ENCODE peak calls at places on chromosomes 1 and 21, in six cellular contexts. One of them, this sample, is unnamed.

GRCh38 chr1:31977361-31978131 is 36.1 kb upstream of the KHDRBS1 start:
- DNase-seq in fibroblast of lung: no peak
- DNase-seq in body of pancreas: no peak
- DNase-seq in fibroblast of mammary gland: peak; percentile 92
- DNase-seq in HFF-Myc: peak; percentile 31
- DNase-seq in mesothelial cell of epicardium: no peak
- DNase-seq in this sample: no peak

GRCh38 chr1:54324750-54325704 is 81.2 kb downstream of the SSBP3 start:
- DNase-seq in fibroblast of lung: no peak
- DNase-seq in body of pancreas: no peak
- DNase-seq in fibroblast of mammary gland: peak; percentile 25
- DNase-seq in HFF-Myc: no peak
- DNase-seq in mesothelial cell of epicardium: no peak
- DNase-seq in this sample: no peak

GRCh38 chr1:230825061-230825803 is 43.1 kb downstream of the C1orf198 start:
- DNase-seq in fibroblast of lung: peak; percentile 67
- DNase-seq in body of pancreas: peak; percentile 68
- DNase-seq in fibroblast of mammary gland: peak; percentile 89
- DNase-seq in HFF-Myc: no peak
- DNase-seq in mesothelial cell of epicardium: no peak
- DNase-seq in this sample: peak; percentile 60

GRCh38 chr21:38807987-38808386 is 2.3 kb downstream of the ETS2 start:
- DNase-seq in fibroblast of lung: no peak
- DNase-seq in body of pancreas: no peak
- DNase-seq in fibroblast of mammary gland: no peak
- DNase-seq in HFF-Myc: no peak
- DNase-seq in mesothelial cell of epicardium: no peak
- DNase-seq in this sample: no peak

GRCh38 chr1:69401894-69402293 is 165.8 kb upstream of the LRRC7 start:
- DNase-seq in fibroblast of lung: peak; percentile 29
- DNase-seq in body of pancreas: no peak
- DNase-seq in fibroblast of mammary gland: no peak
- DNase-seq in HFF-Myc: no peak
- DNase-seq in mesothelial cell of epicardium: no peak
- DNase-seq in this sample: no peak

GRCh38 chr1:201617157-201617556 is 78.2 kb downstream of the NAV1 start:
- DNase-seq in fibroblast of lung: no peak
- DNase-seq in body of pancreas: no peak
- DNase-seq in fibroblast of mammary gland: no peak
- DNase-seq in HFF-Myc: no peak
- DNase-seq in mesothelial cell of epicardium: no peak
- DNase-seq in this sample: no peak

GRCh38 chr1:113429461-113430153 is 39.3 kb downstream of the MAGI3 start:
- DNase-seq in fibroblast of lung: peak; percentile 27
- DNase-seq in body of pancreas: peak; percentile 15
- DNase-seq in fibroblast of mammary gland: no peak
- DNase-seq in HFF-Myc: peak; percentile 10
- DNase-seq in mesothelial cell of epicardium: no peak
- DNase-seq in this sample: no peak

GRCh38 chr1:220691039-220691684 is 999 bp downstream of the C1orf115 start:
- DNase-seq in fibroblast of lung: no peak
- DNase-seq in body of pancreas: no peak
- DNase-seq in fibroblast of mammary gland: no peak
- DNase-seq in HFF-Myc: no peak
- DNase-seq in mesothelial cell of epicardium: no peak
- DNase-seq in this sample: peak; percentile 49

GRCh38 chr1:186374313-186375151 is 521 bp downstream of the TPR start:
- DNase-seq in fibroblast of lung: peak; percentile 35
- DNase-seq in body of pancreas: peak; percentile 35
- DNase-seq in fibroblast of mammary gland: peak; percentile 38
- DNase-seq in HFF-Myc: no peak
- DNase-seq in mesothelial cell of epicardium: no peak
- DNase-seq in this sample: no peak

GRCh38 chr1:117670996-117671780 is 65.3 kb downstream of the TENT5C start:
- DNase-seq in fibroblast of lung: no peak
- DNase-seq in body of pancreas: no peak
- DNase-seq in fibroblast of mammary gland: no peak
- DNase-seq in HFF-Myc: no peak
- DNase-seq in mesothelial cell of epicardium: no peak
- DNase-seq in this sample: peak; percentile 63

GRCh38 chr1:42943166-42943565 is 15.5 kb downstream of the SLC2A1 start:
- DNase-seq in fibroblast of lung: peak; percentile 80
- DNase-seq in body of pancreas: peak; percentile 96
- DNase-seq in fibroblast of mammary gland: no peak
- DNase-seq in HFF-Myc: no peak
- DNase-seq in mesothelial cell of epicardium: no peak
- DNase-seq in this sample: no peak

GRCh38 chr1:235513495-235514366 is 9.5 kb upstream of the B3GALNT2 start:
- DNase-seq in fibroblast of lung: peak; percentile 58
- DNase-seq in body of pancreas: peak; percentile 45
- DNase-seq in fibroblast of mammary gland: peak; percentile 78
- DNase-seq in HFF-Myc: peak; percentile 67
- DNase-seq in mesothelial cell of epicardium: no peak
- DNase-seq in this sample: no peak

DNA sequence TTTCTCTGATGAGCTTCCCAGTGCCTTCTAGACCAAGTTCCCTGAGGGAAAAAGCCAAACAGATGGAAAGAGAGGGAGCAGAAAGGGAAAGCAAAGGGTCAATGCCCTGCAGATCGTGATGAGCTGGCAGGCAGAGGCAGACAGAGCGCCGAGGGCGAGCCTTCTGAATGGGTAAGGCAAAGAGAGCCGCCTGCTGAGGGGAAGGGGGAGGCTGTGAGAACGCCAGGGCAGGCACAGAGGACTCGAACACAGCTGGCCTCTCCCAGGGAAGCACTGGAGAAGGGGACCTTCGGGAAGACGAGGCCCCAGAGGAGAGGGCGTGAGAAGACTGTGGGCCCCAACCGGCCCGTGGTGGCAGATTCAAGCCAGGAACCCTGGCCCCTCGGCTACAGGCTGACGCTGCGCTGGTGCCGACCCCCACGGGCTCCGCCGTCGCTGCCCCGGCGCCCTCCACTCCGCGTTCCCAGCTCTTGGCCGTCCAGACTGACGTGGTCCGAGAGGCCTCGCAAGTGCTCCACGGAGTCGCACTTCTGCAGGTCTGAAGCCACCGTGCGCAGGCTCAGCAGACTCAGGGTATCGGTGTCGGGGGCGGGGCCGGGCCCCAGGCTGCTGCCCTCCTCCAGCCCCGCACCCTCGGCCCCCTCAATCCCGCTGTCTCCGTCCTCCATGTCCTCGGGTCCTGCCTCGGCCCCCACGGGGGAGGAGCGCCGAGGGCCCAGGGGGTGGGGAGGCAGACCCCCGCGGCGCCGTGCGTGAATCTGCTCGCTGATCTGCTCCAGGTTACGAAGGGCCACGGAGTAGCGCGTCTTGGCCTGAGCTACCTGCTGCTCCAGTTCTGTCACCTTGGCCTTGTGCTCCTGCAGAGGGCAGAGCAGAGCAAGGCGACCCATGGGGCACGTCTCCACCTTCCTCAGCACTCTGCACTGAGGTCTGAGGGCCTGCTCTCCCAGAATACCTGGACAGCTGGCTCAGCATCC is 13.9 kb downstream of the SH3BP5L start:
- DNase-seq in fibroblast of lung: no peak
- DNase-seq in body of pancreas: no peak
- DNase-seq in fibroblast of mammary gland: no peak
- DNase-seq in HFF-Myc: no peak
- DNase-seq in mesothelial cell of epicardium: no peak
- DNase-seq in this sample: no peak
- TF ChIP-seq CTCF in fibroblast of lung: no peak
- TF ChIP-seq CTCF in body of pancreas: no peak
- TF ChIP-seq CTCF in fibroblast of mammary gland: no peak
- TF ChIP-seq CTCF in HFF-Myc: no peak
- TF ChIP-seq CTCF in mesothelial cell of epicardium: no peak
- TF ChIP-seq CTCF in this sample: no peak

GRCh38 chr1:100147875-100148274 is 14.9 kb downstream of the TRMT13 start:
- DNase-seq in fibroblast of lung: no peak
- DNase-seq in body of pancreas: no peak
- DNase-seq in fibroblast of mammary gland: no peak
- DNase-seq in HFF-Myc: no peak
- DNase-seq in mesothelial cell of epicardium: no peak
- DNase-seq in this sample: no peak
- TF ChIP-seq CTCF in fibroblast of lung: no peak
- TF ChIP-seq CTCF in body of pancreas: no peak
- TF ChIP-seq CTCF in fibroblast of mammary gland: no peak
- TF ChIP-seq CTCF in HFF-Myc: no peak
- TF ChIP-seq CTCF in mesothelial cell of epicardium: no peak
- TF ChIP-seq CTCF in this sample: no peak

GRCh38 chr1:106194206-106194605 is 862.3 kb upstream of the PRMT6 start:
- DNase-seq in fibroblast of lung: no peak
- DNase-seq in body of pancreas: no peak
- DNase-seq in fibroblast of mammary gland: no peak
- DNase-seq in HFF-Myc: no peak
- DNase-seq in mesothelial cell of epicardium: no peak
- DNase-seq in this sample: no peak
- TF ChIP-seq CTCF in fibroblast of lung: no peak
- TF ChIP-seq CTCF in body of pancreas: no peak
- TF ChIP-seq CTCF in fibroblast of mammary gland: no peak
- TF ChIP-seq CTCF in HFF-Myc: no peak
- TF ChIP-seq CTCF in mesothelial cell of epicardium: no peak
- TF ChIP-seq CTCF in this sample: no peak

GRCh38 chr21:42258150-42258884 is 39.4 kb downstream of the ABCG1 start:
- DNase-seq in fibroblast of lung: peak; percentile 14
- DNase-seq in body of pancreas: peak; percentile 70
- DNase-seq in fibroblast of mammary gland: peak; percentile 52
- DNase-seq in HFF-Myc: peak; percentile 10
- DNase-seq in mesothelial cell of epicardium: peak; percentile 66
- DNase-seq in this sample: no peak
- TF ChIP-seq CTCF in fibroblast of lung: peak; percentile 56
- TF ChIP-seq CTCF in body of pancreas: peak; percentile 72
- TF ChIP-seq CTCF in fibroblast of mammary gland: peak; percentile 75
- TF ChIP-seq CTCF in HFF-Myc: peak; percentile 86
- TF ChIP-seq CTCF in mesothelial cell of epicardium: peak; percentile 69
- TF ChIP-seq CTCF in this sample: peak; percentile 53

GRCh38 chr1:39204441-39205081 is at the start of gene MACF1:
- DNase-seq in fibroblast of lung: peak; percentile 99
- DNase-seq in body of pancreas: peak; percentile 43
- DNase-seq in fibroblast of mammary gland: peak; percentile 97
- DNase-seq in HFF-Myc: peak; percentile 84
- DNase-seq in mesothelial cell of epicardium: peak; percentile 55
- DNase-seq in this sample: no peak
- TF ChIP-seq CTCF in fibroblast of lung: peak; percentile 59
- TF ChIP-seq CTCF in body of pancreas: no peak
- TF ChIP-seq CTCF in fibroblast of mammary gland: peak; percentile 66
- TF ChIP-seq CTCF in HFF-Myc: peak; percentile 25
- TF ChIP-seq CTCF in mesothelial cell of epicardium: no peak
- TF ChIP-seq CTCF in this sample: peak; percentile 56

GRCh38 chr21:42939581-42940413 is 14.4 kb upstream of the ERVH48-1 start:
- DNase-seq in fibroblast of lung: peak; percentile 96
- DNase-seq in body of pancreas: peak; percentile 89
- DNase-seq in fibroblast of mammary gland: peak; percentile 99
- DNase-seq in HFF-Myc: peak; percentile 94
- DNase-seq in mesothelial cell of epicardium: no peak
- DNase-seq in this sample: no peak
- TF ChIP-seq CTCF in fibroblast of lung: no peak
- TF ChIP-seq CTCF in body of pancreas: no peak
- TF ChIP-seq CTCF in fibroblast of mammary gland: no peak
- TF ChIP-seq CTCF in HFF-Myc: no peak
- TF ChIP-seq CTCF in mesothelial cell of epicardium: no peak
- TF ChIP-seq CTCF in this sample: no peak

GRCh38 chr1:45337630-45338320 is 2.2 kb upstream of the TOE1 start:
- DNase-seq in fibroblast of lung: peak; percentile 14
- DNase-seq in body of pancreas: no peak
- DNase-seq in fibroblast of mammary gland: no peak
- DNase-seq in HFF-Myc: no peak
- DNase-seq in mesothelial cell of epicardium: no peak
- DNase-seq in this sample: no peak
- TF ChIP-seq CTCF in fibroblast of lung: no peak
- TF ChIP-seq CTCF in body of pancreas: no peak
- TF ChIP-seq CTCF in fibroblast of mammary gland: no peak
- TF ChIP-seq CTCF in HFF-Myc: no peak
- TF ChIP-seq CTCF in mesothelial cell of epicardium: no peak
- TF ChIP-seq CTCF in this sample: no peak

DNA sequence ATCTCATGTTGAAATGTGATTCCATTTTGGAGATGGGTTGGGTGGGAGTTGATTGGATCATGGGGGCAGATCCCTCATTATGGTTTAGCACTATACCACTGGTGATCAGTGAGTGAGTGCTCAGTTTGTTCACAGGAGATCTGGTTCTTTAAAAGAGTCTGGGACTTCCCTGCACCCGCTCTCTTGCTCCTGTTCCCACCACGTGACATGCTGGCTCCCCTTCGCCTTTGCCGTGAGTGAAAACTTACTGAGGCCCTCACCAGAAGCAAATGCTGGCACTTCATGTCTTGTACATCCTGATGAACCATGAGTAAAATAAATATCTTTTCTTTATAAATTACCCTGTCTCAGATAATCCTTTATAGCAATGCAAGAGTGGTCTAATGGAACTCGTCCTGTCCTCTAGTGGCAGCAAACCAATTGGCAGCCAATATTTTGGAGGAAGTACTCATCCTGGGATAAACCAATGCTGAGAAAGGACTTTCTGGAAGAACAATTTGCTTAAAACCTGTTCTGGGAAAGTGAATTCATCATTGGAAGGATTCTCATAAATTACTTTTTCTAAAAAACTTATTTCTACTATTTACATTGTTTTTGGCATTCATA is 27.8 kb upstream of the CYP4A11 start:
- DNase-seq in fibroblast of lung: no peak
- DNase-seq in body of pancreas: no peak
- DNase-seq in fibroblast of mammary gland: no peak
- DNase-seq in HFF-Myc: no peak
- DNase-seq in mesothelial cell of epicardium: no peak
- DNase-seq in this sample: no peak
- TF ChIP-seq CTCF in fibroblast of lung: no peak
- TF ChIP-seq CTCF in body of pancreas: peak; percentile 21
- TF ChIP-seq CTCF in fibroblast of mammary gland: no peak
- TF ChIP-seq CTCF in HFF-Myc: no peak
- TF ChIP-seq CTCF in mesothelial cell of epicardium: peak; percentile 19
- TF ChIP-seq CTCF in this sample: no peak